ENCODE peak calls at places on chromosomes 12 and 14, in seven cellular contexts. Y is substantia nigra, V is psoas muscle, W is ovary, F is suprapubic skin, T is AG04450, S is Peyer's patch. H is an unnamed sample.

GRCh38 chr14:96139169-96139568 is 65.5 kb upstream of the BDKRB2 start:
- DNase-seq in W (no peak), S (no peak), T (no peak), Y (no peak), V (no peak), F (no peak), H (no peak)

GRCh38 chr14:102764220-102764671 is 13.0 kb upstream of the TRAF3 start:
- DNase-seq in Y (no peak), T (no peak), S (no peak), F (no peak), V (no peak), W (no peak), H (no peak)

GRCh38 chr14:66507181-66507721 is 696 bp upstream of the GPHN start:
- DNase-seq in T (no peak), V (no peak), W (no peak), S (peak), Y (no peak), F (no peak), H (no peak)

GRCh38 chr12:4303750-4304149 is 17.3 kb upstream of the TIGAR start:
- DNase-seq in S (no peak), W (no peak), V (no peak), F (no peak), T (no peak), Y (no peak), H (no peak)

GRCh38 chr12:49375406-49375805 is 8.1 kb downstream of the SPATS2 start:
- DNase-seq in S (no peak), V (no peak), Y (no peak), T (no peak), F (no peak), W (no peak), H (no peak)

GRCh38 chr12:28563286-28563685 is 373.0 kb downstream of the CCDC91 start:
- DNase-seq in T (no peak), F (no peak), V (no peak), S (no peak), Y (no peak), W (no peak), H (no peak)

GRCh38 chr12:120971299-120972180 is 6.8 kb upstream of the HNF1A start:
- DNase-seq in T (peak), S (no peak), W (peak), V (no peak), F (no peak), Y (no peak), H (peak)

GRCh38 chr12:100539209-100539608 is 34.3 kb upstream of the GAS2L3 start:
- DNase-seq in V (no peak), W (no peak), S (no peak), Y (no peak), F (no peak), T (no peak), H (no peak)

GRCh38 chr14:33026850-33027420 is 88.3 kb downstream of the NPAS3 start:
- DNase-seq in T (no peak), S (no peak), Y (peak), W (peak), V (no peak), F (no peak), H (no peak)

GRCh38 chr12:132450391-132451171 is 39.4 kb upstream of the FBRSL1 start:
- DNase-seq in W (no peak), Y (no peak), V (no peak), F (no peak), S (no peak), T (no peak), H (no peak)

GRCh38 chr12:54259194-54260011 is 20.5 kb downstream of the CBX5 start:
- DNase-seq in W (peak), Y (peak), V (peak), T (peak), S (peak), F (no peak), H (peak)

GRCh38 chr14:71686677-71687076 is 245.6 kb upstream of the RGS6 start:
- DNase-seq in S (no peak), Y (no peak), T (no peak), W (peak), F (no peak), V (peak), H (no peak)

GRCh38 chr12:54060975-54061778 is 7.5 kb downstream of the HOXC4 start:
- DNase-seq in W (no peak), S (no peak), V (no peak), F (no peak), T (no peak), Y (no peak), H (no peak)

GRCh38 chr12:94745562-94745961 is 95.2 kb upstream of the TMCC3 start:
- DNase-seq in Y (no peak), F (no peak), T (no peak), S (no peak), V (no peak), W (no peak), H (no peak)

GRCh38 chr14:61401461-61401860 is 80.1 kb downstream of the PRKCH start:
- DNase-seq in V (no peak), F (no peak), Y (no peak), T (no peak), S (no peak), W (no peak), H (no peak)

GRCh38 chr12:50326636-50327284 is 43.4 kb upstream of the LIMA1 start:
- DNase-seq in F (no peak), Y (no peak), V (no peak), W (no peak), T (peak), S (no peak), H (no peak)

GRCh38 chr12:29026419-29026818 is 122.7 kb upstream of the FAR2 start:
- DNase-seq in Y (no peak), W (no peak), V (no peak), T (no peak), S (no peak), F (no peak), H (no peak)

GRCh38 chr14:104863923-104864266 is 1.2 kb upstream of the CEP170B start:
- DNase-seq in V (no peak), F (no peak), Y (no peak), S (no peak), W (no peak), T (no peak), H (no peak)

GRCh38 chr14:104866451-104867370 is 1.6 kb downstream of the CEP170B start:
- DNase-seq in F (no peak), S (no peak), T (no peak), V (no peak), W (no peak), Y (no peak), H (no peak)

GRCh38 chr14:104864267-104865068 is 600 bp upstream of the CEP170B start:
- DNase-seq in Y (no peak), F (no peak), V (peak), W (no peak), T (no peak), S (no peak), H (no peak)

GRCh38 chr14:104865631-104866441 is 768 bp downstream of the CEP170B start:
- DNase-seq in T (peak), V (peak), F (no peak), W (peak), S (peak), Y (no peak), H (peak)

GRCh38 chr14:104865069-104865630 is at the start of gene CEP170B:
- DNase-seq in Y (peak), F (no peak), V (peak), W (no peak), T (no peak), S (peak), H (no peak)
- H3K27ac ChIP-seq in Y (peak), F (peak), V (peak), W (no peak), T (peak), S (peak), H (peak)

GRCh38 chr14:72736348-72736747 is 157.6 kb downstream of the DPF3 start:
- DNase-seq in V (no peak), T (peak), S (no peak), Y (no peak), F (peak), W (no peak), H (no peak)

GRCh38 chr14:72736791-72737559 is 156.9 kb downstream of the DPF3 start:
- DNase-seq in S (no peak), W (no peak), T (no peak), F (peak), V (no peak), Y (no peak), H (no peak)

GRCh38 chr14:72730468-72730867 is 163.4 kb downstream of the DPF3 start:
- DNase-seq in V (no peak), F (no peak), W (no peak), T (no peak), Y (no peak), S (no peak), H (no peak)

GRCh38 chr14:72731252-72732020 is 162.5 kb downstream of the DPF3 start:
- DNase-seq in W (no peak), S (no peak), Y (no peak), V (no peak), T (no peak), F (no peak), H (no peak)

DNA sequence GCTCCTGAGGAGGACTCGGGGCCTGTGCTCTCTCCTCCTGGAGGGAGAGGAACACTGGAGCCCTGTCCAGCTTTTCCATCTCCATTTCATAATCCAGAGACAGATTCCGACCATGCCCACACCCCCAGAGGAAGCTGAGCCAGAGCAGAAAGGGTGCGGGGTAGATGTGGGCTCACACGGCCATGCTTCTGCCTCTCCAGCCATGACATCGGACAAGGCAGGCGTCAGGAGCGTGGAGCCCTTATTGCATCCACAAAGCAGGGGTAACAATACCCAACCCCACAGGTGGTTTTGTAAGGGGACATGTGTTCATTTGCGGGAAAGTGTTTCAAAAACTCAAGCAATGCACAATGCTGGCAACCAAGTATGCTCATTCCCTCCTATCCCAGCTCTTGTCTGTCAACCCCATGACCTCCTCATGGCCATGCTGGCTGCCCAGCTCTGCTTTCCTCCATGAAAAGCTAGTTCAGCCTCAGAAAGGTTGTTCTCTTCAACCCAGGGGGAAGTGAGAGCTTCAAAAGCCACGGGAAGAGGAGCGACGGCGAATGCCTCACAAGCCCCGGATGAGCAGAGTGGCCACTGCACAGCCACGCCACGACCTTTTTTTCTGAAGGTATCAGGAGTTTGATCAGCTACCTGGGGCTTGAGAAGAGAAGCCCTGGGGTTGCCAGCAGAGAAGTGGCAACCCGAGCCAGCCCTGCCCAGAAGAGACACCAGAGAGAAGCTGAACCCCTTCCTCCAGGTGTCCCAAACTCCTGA is 161.7 kb downstream of the DPF3 start:
- DNase-seq in S (no peak), Y (no peak), F (no peak), V (no peak), W (no peak), T (no peak), H (no peak)
- H3K27ac ChIP-seq in S (no peak), Y (peak), F (no peak), V (peak), W (no peak), T (no peak), H (no peak)

GRCh38 chr14:21525995-21526671 is at the start of gene SALL2:
- DNase-seq in S (peak), F (no peak), W (peak), Y (no peak), V (peak), T (peak), H (peak)

GRCh38 chr14:21527320-21527679 is 1.2 kb upstream of the SALL2 start:
- DNase-seq in T (no peak), W (no peak), V (no peak), S (no peak), F (no peak), Y (no peak), H (no peak)

GRCh38 chr14:21528381-21529348 is 2.5 kb upstream of the SALL2 start:
- DNase-seq in S (no peak), W (no peak), Y (no peak), T (no peak), F (no peak), V (no peak), H (no peak)

GRCh38 chr14:21526672-21527319 is 650 bp upstream of the SALL2 start:
- DNase-seq in S (no peak), Y (no peak), V (no peak), T (no peak), W (no peak), F (no peak), H (no peak)

GRCh38 chr14:21529515-21529914 is 3.4 kb upstream of the SALL2 start:
- DNase-seq in T (no peak), S (no peak), Y (no peak), F (no peak), W (no peak), V (no peak), H (no peak)
- H3K27ac ChIP-seq in T (no peak), S (no peak), Y (no peak), F (no peak), W (no peak), V (no peak), H (no peak)

DNA sequence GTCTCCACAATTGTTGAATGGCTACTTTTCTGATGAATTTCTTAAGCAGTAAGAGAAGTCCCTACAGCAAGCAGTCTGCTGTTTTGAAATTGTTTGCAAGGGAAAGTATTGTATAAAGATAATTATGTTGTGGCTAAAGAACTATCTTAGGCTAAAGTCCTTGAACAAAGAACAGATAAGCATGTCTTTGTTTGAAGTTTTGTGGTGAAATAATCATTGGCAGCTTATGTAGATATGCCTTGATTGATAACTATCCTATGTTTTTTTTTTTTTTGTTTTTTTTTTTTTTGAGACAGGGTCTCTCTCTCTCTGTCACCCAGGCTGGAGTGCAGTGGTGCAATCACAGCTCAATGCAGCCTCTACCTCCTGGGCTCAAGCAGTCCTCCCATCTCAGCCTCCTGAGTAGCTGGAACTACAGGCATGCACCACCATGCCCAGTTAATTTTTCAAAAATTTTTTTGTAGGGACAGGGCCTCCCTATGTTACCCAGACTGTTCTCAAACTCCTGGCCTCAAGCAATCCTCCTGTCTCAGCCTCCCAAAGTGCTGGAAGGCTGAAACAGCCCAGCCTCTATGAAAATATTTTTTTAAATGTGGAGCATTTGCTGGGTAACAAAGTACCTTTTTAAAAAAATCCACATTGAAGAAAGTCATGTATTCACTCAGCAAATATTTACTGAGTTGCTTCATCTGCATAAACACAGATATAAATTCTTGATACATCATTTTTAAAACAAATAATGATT is 80.8 kb downstream of the LLPH start:
- DNase-seq in S (no peak), Y (no peak), W (no peak), F (no peak), T (no peak), V (no peak), H (no peak)
- H3K27ac ChIP-seq in S (no peak), Y (no peak), W (no peak), F (no peak), T (no peak), V (no peak), H (no peak)

H was measured in heart left ventricle.